ENCODE peak calls at places on chromosomes 6 and 20, in nine cellular contexts. One of them, this sample, is unnamed.

GRCh38 chr6:86380571-86381125 is 556.7 kb upstream of the HTR1E start:
- DNase-seq in ELF-1: no peak
- DNase-seq in activated T-cell treated with anti-CD3 and anti-CD28 coated beads, Interleukin-2, amount 50 U/mL, for 1 hour: no peak
- DNase-seq in AG09309: no peak
- DNase-seq in neural progenitor cell: no peak
- DNase-seq in NCI-H774: no peak
- DNase-seq in AG09319: no peak
- DNase-seq in T follicular helper cell: no peak
- DNase-seq in fibroblast of the conjunctiva: no peak
- DNase-seq in this sample: no peak

GRCh38 chr6:75657327-75657726 is 55.6 kb downstream of the SENP6 start:
- DNase-seq in AG09309: no peak
- DNase-seq in AG09319: no peak
- DNase-seq in NCI-H774: no peak
- DNase-seq in ELF-1: no peak
- DNase-seq in neural progenitor cell: no peak
- DNase-seq in activated T-cell treated with anti-CD3 and anti-CD28 coated beads, Interleukin-2, amount 50 U/mL, for 1 hour: no peak
- DNase-seq in fibroblast of the conjunctiva: no peak
- DNase-seq in T follicular helper cell: no peak
- DNase-seq in this sample: no peak

GRCh38 chr20:49768204-49769124 is 44.2 kb upstream of the SLC9A8 start:
- DNase-seq in neural progenitor cell: peak
- DNase-seq in AG09309: peak
- DNase-seq in activated T-cell treated with anti-CD3 and anti-CD28 coated beads, Interleukin-2, amount 50 U/mL, for 1 hour: peak
- DNase-seq in AG09319: peak
- DNase-seq in fibroblast of the conjunctiva: peak
- DNase-seq in ELF-1: peak
- DNase-seq in NCI-H774: peak
- DNase-seq in T follicular helper cell: no peak
- DNase-seq in this sample: no peak

GRCh38 chr6:133550026-133550425 is 308.9 kb downstream of the EYA4 start:
- DNase-seq in ELF-1: no peak
- DNase-seq in neural progenitor cell: no peak
- DNase-seq in NCI-H774: no peak
- DNase-seq in AG09319: no peak
- DNase-seq in activated T-cell treated with anti-CD3 and anti-CD28 coated beads, Interleukin-2, amount 50 U/mL, for 1 hour: no peak
- DNase-seq in fibroblast of the conjunctiva: no peak
- DNase-seq in T follicular helper cell: no peak
- DNase-seq in AG09309: no peak
- DNase-seq in this sample: no peak

GRCh38 chr6:52361347-52361944 is 505 bp upstream of the PAQR8 start:
- DNase-seq in NCI-H774: no peak
- DNase-seq in AG09319: peak
- DNase-seq in ELF-1: peak
- DNase-seq in AG09309: no peak
- DNase-seq in fibroblast of the conjunctiva: no peak
- DNase-seq in T follicular helper cell: peak
- DNase-seq in activated T-cell treated with anti-CD3 and anti-CD28 coated beads, Interleukin-2, amount 50 U/mL, for 1 hour: no peak
- DNase-seq in neural progenitor cell: no peak
- DNase-seq in this sample: peak

GRCh38 chr20:17835941-17836861 is 132.4 kb downstream of the SNX5 start:
- DNase-seq in activated T-cell treated with anti-CD3 and anti-CD28 coated beads, Interleukin-2, amount 50 U/mL, for 1 hour: no peak
- DNase-seq in neural progenitor cell: peak
- DNase-seq in ELF-1: peak
- DNase-seq in AG09319: peak
- DNase-seq in T follicular helper cell: no peak
- DNase-seq in AG09309: peak
- DNase-seq in fibroblast of the conjunctiva: peak
- DNase-seq in NCI-H774: no peak
- DNase-seq in this sample: no peak

GRCh38 chr20:45041464-45042337 is 59.2 kb downstream of the KCNS1 start:
- DNase-seq in ELF-1: peak
- DNase-seq in fibroblast of the conjunctiva: no peak
- DNase-seq in AG09309: no peak
- DNase-seq in AG09319: no peak
- DNase-seq in activated T-cell treated with anti-CD3 and anti-CD28 coated beads, Interleukin-2, amount 50 U/mL, for 1 hour: no peak
- DNase-seq in T follicular helper cell: no peak
- DNase-seq in NCI-H774: peak
- DNase-seq in neural progenitor cell: no peak
- DNase-seq in this sample: no peak

GRCh38 chr20:50586531-50587232 is 76.5 kb downstream of the PTPN1 start:
- DNase-seq in NCI-H774: no peak
- DNase-seq in neural progenitor cell: no peak
- DNase-seq in fibroblast of the conjunctiva: no peak
- DNase-seq in T follicular helper cell: no peak
- DNase-seq in activated T-cell treated with anti-CD3 and anti-CD28 coated beads, Interleukin-2, amount 50 U/mL, for 1 hour: no peak
- DNase-seq in ELF-1: peak
- DNase-seq in AG09319: no peak
- DNase-seq in AG09309: no peak
- DNase-seq in this sample: no peak

GRCh38 chr6:161924516-161925116 is 650.8 kb upstream of the AGPAT4 start:
- DNase-seq in T follicular helper cell: no peak
- DNase-seq in neural progenitor cell: no peak
- DNase-seq in ELF-1: no peak
- DNase-seq in fibroblast of the conjunctiva: no peak
- DNase-seq in NCI-H774: no peak
- DNase-seq in AG09309: no peak
- DNase-seq in AG09319: no peak
- DNase-seq in activated T-cell treated with anti-CD3 and anti-CD28 coated beads, Interleukin-2, amount 50 U/mL, for 1 hour: no peak
- DNase-seq in this sample: no peak

GRCh38 chr6:31901953-31902643 is at the start of gene ZBTB12:
- DNase-seq in fibroblast of the conjunctiva: peak
- DNase-seq in NCI-H774: peak
- DNase-seq in AG09319: peak
- DNase-seq in ELF-1: peak
- DNase-seq in neural progenitor cell: peak
- DNase-seq in AG09309: peak
- DNase-seq in activated T-cell treated with anti-CD3 and anti-CD28 coated beads, Interleukin-2, amount 50 U/mL, for 1 hour: peak
- DNase-seq in T follicular helper cell: peak
- DNase-seq in this sample: peak

GRCh38 chr20:36441416-36441815 is 99.9 kb upstream of the MYL9 start:
- DNase-seq in T follicular helper cell: no peak
- DNase-seq in AG09309: no peak
- DNase-seq in AG09319: no peak
- DNase-seq in activated T-cell treated with anti-CD3 and anti-CD28 coated beads, Interleukin-2, amount 50 U/mL, for 1 hour: no peak
- DNase-seq in neural progenitor cell: no peak
- DNase-seq in fibroblast of the conjunctiva: no peak
- DNase-seq in NCI-H774: no peak
- DNase-seq in ELF-1: no peak
- DNase-seq in this sample: no peak

GRCh38 chr6:39685486-39685826 is 39.8 kb downstream of the KIF6 start:
- DNase-seq in fibroblast of the conjunctiva: no peak
- DNase-seq in AG09309: no peak
- DNase-seq in neural progenitor cell: no peak
- DNase-seq in AG09319: no peak
- DNase-seq in activated T-cell treated with anti-CD3 and anti-CD28 coated beads, Interleukin-2, amount 50 U/mL, for 1 hour: no peak
- DNase-seq in T follicular helper cell: no peak
- DNase-seq in NCI-H774: no peak
- DNase-seq in ELF-1: no peak
- DNase-seq in this sample: no peak

GRCh38 chr6:3825331-3825831 is 23.8 kb upstream of the FAM50B start:
- DNase-seq in AG09319: no peak
- DNase-seq in NCI-H774: no peak
- DNase-seq in neural progenitor cell: peak
- DNase-seq in ELF-1: peak
- DNase-seq in T follicular helper cell: no peak
- DNase-seq in activated T-cell treated with anti-CD3 and anti-CD28 coated beads, Interleukin-2, amount 50 U/mL, for 1 hour: no peak
- DNase-seq in AG09309: no peak
- DNase-seq in fibroblast of the conjunctiva: no peak
- DNase-seq in this sample: no peak

GRCh38 chr6:142605922-142606321 is 304.1 kb downstream of the ADGRG6 start:
- DNase-seq in NCI-H774: no peak
- DNase-seq in T follicular helper cell: no peak
- DNase-seq in ELF-1: no peak
- DNase-seq in activated T-cell treated with anti-CD3 and anti-CD28 coated beads, Interleukin-2, amount 50 U/mL, for 1 hour: no peak
- DNase-seq in AG09309: peak
- DNase-seq in neural progenitor cell: no peak
- DNase-seq in fibroblast of the conjunctiva: peak
- DNase-seq in AG09319: peak
- DNase-seq in this sample: no peak

GRCh38 chr6:131784561-131784960 is 23.3 kb upstream of the ENPP1 start:
- DNase-seq in T follicular helper cell: no peak
- DNase-seq in activated T-cell treated with anti-CD3 and anti-CD28 coated beads, Interleukin-2, amount 50 U/mL, for 1 hour: no peak
- DNase-seq in NCI-H774: no peak
- DNase-seq in neural progenitor cell: no peak
- DNase-seq in AG09319: no peak
- DNase-seq in AG09309: no peak
- DNase-seq in ELF-1: no peak
- DNase-seq in fibroblast of the conjunctiva: no peak
- DNase-seq in this sample: no peak

GRCh38 chr20:12963456-12963855 is 45.3 kb upstream of the SPTLC3 start:
- DNase-seq in NCI-H774: no peak
- DNase-seq in AG09309: no peak
- DNase-seq in T follicular helper cell: no peak
- DNase-seq in fibroblast of the conjunctiva: no peak
- DNase-seq in ELF-1: no peak
- DNase-seq in AG09319: no peak
- DNase-seq in activated T-cell treated with anti-CD3 and anti-CD28 coated beads, Interleukin-2, amount 50 U/mL, for 1 hour: no peak
- DNase-seq in neural progenitor cell: no peak
- DNase-seq in this sample: no peak

GRCh38 chr6:125301435-125302391 is at the start of gene HDDC2:
- DNase-seq in fibroblast of the conjunctiva: peak
- DNase-seq in AG09309: no peak
- DNase-seq in ELF-1: peak
- DNase-seq in T follicular helper cell: peak
- DNase-seq in AG09319: no peak
- DNase-seq in NCI-H774: peak
- DNase-seq in activated T-cell treated with anti-CD3 and anti-CD28 coated beads, Interleukin-2, amount 50 U/mL, for 1 hour: peak
- DNase-seq in neural progenitor cell: peak
- DNase-seq in this sample: peak

GRCh38 chr6:105986998-105987397 is 99.1 kb upstream of the PRDM1 start:
- DNase-seq in neural progenitor cell: no peak
- DNase-seq in T follicular helper cell: no peak
- DNase-seq in NCI-H774: no peak
- DNase-seq in activated T-cell treated with anti-CD3 and anti-CD28 coated beads, Interleukin-2, amount 50 U/mL, for 1 hour: no peak
- DNase-seq in ELF-1: no peak
- DNase-seq in AG09309: peak
- DNase-seq in AG09319: peak
- DNase-seq in fibroblast of the conjunctiva: no peak
- DNase-seq in this sample: no peak

GRCh38 chr20:61649105-61649878 is 397.2 kb downstream of the CDH4 start:
- DNase-seq in T follicular helper cell: no peak
- DNase-seq in activated T-cell treated with anti-CD3 and anti-CD28 coated beads, Interleukin-2, amount 50 U/mL, for 1 hour: no peak
- DNase-seq in fibroblast of the conjunctiva: no peak
- DNase-seq in NCI-H774: no peak
- DNase-seq in ELF-1: no peak
- DNase-seq in AG09319: no peak
- DNase-seq in AG09309: no peak
- DNase-seq in neural progenitor cell: no peak
- DNase-seq in this sample: no peak

GRCh38 chr6:131979515-131980337 is 28.6 kb upstream of the CCN2 start:
- DNase-seq in ELF-1: no peak
- DNase-seq in fibroblast of the conjunctiva: peak
- DNase-seq in NCI-H774: no peak
- DNase-seq in activated T-cell treated with anti-CD3 and anti-CD28 coated beads, Interleukin-2, amount 50 U/mL, for 1 hour: no peak
- DNase-seq in T follicular helper cell: no peak
- DNase-seq in neural progenitor cell: no peak
- DNase-seq in AG09309: peak
- DNase-seq in AG09319: peak
- DNase-seq in this sample: no peak

GRCh38 chr6:123849406-123849805 is 45.7 kb downstream of the NKAIN2 start:
- DNase-seq in T follicular helper cell: no peak
- DNase-seq in ELF-1: no peak
- DNase-seq in NCI-H774: no peak
- DNase-seq in AG09309: no peak
- DNase-seq in neural progenitor cell: no peak
- DNase-seq in fibroblast of the conjunctiva: no peak
- DNase-seq in activated T-cell treated with anti-CD3 and anti-CD28 coated beads, Interleukin-2, amount 50 U/mL, for 1 hour: no peak
- DNase-seq in AG09319: no peak
- DNase-seq in this sample: no peak

GRCh38 chr6:37011656-37012378 is 6.4 kb downstream of the FGD2 start:
- DNase-seq in NCI-H774: no peak
- DNase-seq in neural progenitor cell: no peak
- DNase-seq in T follicular helper cell: no peak
- DNase-seq in activated T-cell treated with anti-CD3 and anti-CD28 coated beads, Interleukin-2, amount 50 U/mL, for 1 hour: no peak
- DNase-seq in ELF-1: no peak
- DNase-seq in fibroblast of the conjunctiva: peak
- DNase-seq in AG09309: peak
- DNase-seq in AG09319: no peak
- DNase-seq in this sample: no peak

GRCh38 chr6:30806581-30807183 is 62.3 kb upstream of the IER3 start:
- DNase-seq in activated T-cell treated with anti-CD3 and anti-CD28 coated beads, Interleukin-2, amount 50 U/mL, for 1 hour: no peak
- DNase-seq in neural progenitor cell: no peak
- DNase-seq in T follicular helper cell: no peak
- DNase-seq in ELF-1: no peak
- DNase-seq in fibroblast of the conjunctiva: no peak
- DNase-seq in AG09319: no peak
- DNase-seq in NCI-H774: no peak
- DNase-seq in AG09309: no peak
- DNase-seq in this sample: no peak

GRCh38 chr6:152471459-152472070 is 165.6 kb downstream of the SYNE1 start:
- DNase-seq in T follicular helper cell: no peak
- DNase-seq in AG09309: no peak
- DNase-seq in NCI-H774: no peak
- DNase-seq in AG09319: no peak
- DNase-seq in fibroblast of the conjunctiva: no peak
- DNase-seq in ELF-1: no peak
- DNase-seq in activated T-cell treated with anti-CD3 and anti-CD28 coated beads, Interleukin-2, amount 50 U/mL, for 1 hour: no peak
- DNase-seq in neural progenitor cell: no peak
- DNase-seq in this sample: no peak

GRCh38 chr20:34220581-34220980 is 20.6 kb upstream of the ASIP start:
- DNase-seq in ELF-1: no peak
- DNase-seq in NCI-H774: no peak
- DNase-seq in fibroblast of the conjunctiva: no peak
- DNase-seq in neural progenitor cell: no peak
- DNase-seq in activated T-cell treated with anti-CD3 and anti-CD28 coated beads, Interleukin-2, amount 50 U/mL, for 1 hour: no peak
- DNase-seq in AG09309: peak
- DNase-seq in AG09319: no peak
- DNase-seq in T follicular helper cell: no peak
- DNase-seq in this sample: no peak

GRCh38 chr6:110551088-110551487 is 74.7 kb upstream of the SLC22A16 start:
- DNase-seq in AG09319: no peak
- DNase-seq in NCI-H774: no peak
- DNase-seq in ELF-1: no peak
- DNase-seq in activated T-cell treated with anti-CD3 and anti-CD28 coated beads, Interleukin-2, amount 50 U/mL, for 1 hour: no peak
- DNase-seq in AG09309: no peak
- DNase-seq in fibroblast of the conjunctiva: no peak
- DNase-seq in T follicular helper cell: no peak
- DNase-seq in neural progenitor cell: no peak
- DNase-seq in this sample: no peak

GRCh38 chr20:25227317-25227831 is 20.5 kb upstream of the PYGB start:
- DNase-seq in fibroblast of the conjunctiva: peak
- DNase-seq in ELF-1: no peak
- DNase-seq in neural progenitor cell: no peak
- DNase-seq in AG09309: no peak
- DNase-seq in activated T-cell treated with anti-CD3 and anti-CD28 coated beads, Interleukin-2, amount 50 U/mL, for 1 hour: no peak
- DNase-seq in AG09319: no peak
- DNase-seq in NCI-H774: no peak
- DNase-seq in T follicular helper cell: no peak
- DNase-seq in this sample: no peak

GRCh38 chr20:1633535-1633934 is 13.7 kb upstream of the SIRPB1 start:
- DNase-seq in neural progenitor cell: no peak
- DNase-seq in activated T-cell treated with anti-CD3 and anti-CD28 coated beads, Interleukin-2, amount 50 U/mL, for 1 hour: no peak
- DNase-seq in AG09319: no peak
- DNase-seq in T follicular helper cell: no peak
- DNase-seq in AG09309: no peak
- DNase-seq in fibroblast of the conjunctiva: no peak
- DNase-seq in ELF-1: no peak
- DNase-seq in NCI-H774: no peak
- DNase-seq in this sample: no peak

GRCh38 chr6:5190467-5190866 is 70.3 kb downstream of the LYRM4 start:
- DNase-seq in neural progenitor cell: no peak
- DNase-seq in AG09309: peak
- DNase-seq in NCI-H774: no peak
- DNase-seq in T follicular helper cell: no peak
- DNase-seq in AG09319: peak
- DNase-seq in ELF-1: no peak
- DNase-seq in activated T-cell treated with anti-CD3 and anti-CD28 coated beads, Interleukin-2, amount 50 U/mL, for 1 hour: no peak
- DNase-seq in fibroblast of the conjunctiva: peak
- DNase-seq in this sample: no peak

GRCh38 chr20:20010639-20011500 is 6.3 kb upstream of the NAA20 start:
- DNase-seq in activated T-cell treated with anti-CD3 and anti-CD28 coated beads, Interleukin-2, amount 50 U/mL, for 1 hour: no peak
- DNase-seq in NCI-H774: peak
- DNase-seq in T follicular helper cell: no peak
- DNase-seq in neural progenitor cell: no peak
- DNase-seq in AG09309: peak
- DNase-seq in ELF-1: no peak
- DNase-seq in AG09319: peak
- DNase-seq in fibroblast of the conjunctiva: no peak
- DNase-seq in this sample: no peak

GRCh38 chr20:17525650-17526049 is 5.5 kb downstream of the BFSP1 start:
- DNase-seq in ELF-1: no peak
- DNase-seq in activated T-cell treated with anti-CD3 and anti-CD28 coated beads, Interleukin-2, amount 50 U/mL, for 1 hour: no peak
- DNase-seq in neural progenitor cell: peak
- DNase-seq in fibroblast of the conjunctiva: no peak
- DNase-seq in NCI-H774: no peak
- DNase-seq in AG09319: no peak
- DNase-seq in T follicular helper cell: no peak
- DNase-seq in AG09309: no peak
- DNase-seq in this sample: no peak

This sample was measured in stimulated activated naive CD4-positive, alpha-beta T cell treated with Interleukin-2 at 50 U/mL for 16 hours.